ENCODE peak calls at places on chromosomes 11 and 22, in five cellular contexts. A is prostate gland, C is body of pancreas, N is K562, B is sigmoid colon. G is an unnamed sample. For H3K9me3, the result is how much of the 10 kb centered on the place peaks cover.

GRCh38 chr11:108836541-108836940 is 171.7 kb downstream of the DDX10 start:
- DNase-seq in A (no peak), C (no peak), N (no peak), B (no peak), G (no peak)

GRCh38 chr11:30914143-30914762 is 328.1 kb upstream of the MPPED2 start:
- DNase-seq in A (peak), C (peak), N (peak), B (no peak), G (no peak)

GRCh38 chr11:31045335-31045734 is 324.2 kb downstream of the DCDC1 start:
- DNase-seq in A (no peak), C (no peak), N (no peak), B (no peak), G (no peak)

GRCh38 chr11:69239320-69240040 is 54.5 kb upstream of the MYEOV start:
- DNase-seq in A (no peak), C (no peak), N (no peak), B (peak), G (no peak)

GRCh38 chr11:35061516-35062440 is 77.2 kb upstream of the CD44 start:
- DNase-seq in A (peak), C (no peak), N (no peak), B (no peak), G (no peak)

GRCh38 chr22:40434101-40434500 is 63.7 kb downstream of the SGSM3 start:
- DNase-seq in A (no peak), C (no peak), N (no peak), B (no peak), G (no peak)

GRCh38 chr22:45240137-45240809 is 421 bp downstream of the KIAA0930 start:
- DNase-seq in A (no peak), C (no peak), N (peak), B (no peak), G (peak)

GRCh38 chr11:7353100-7353499 is 101.4 kb downstream of the SYT9 start:
- DNase-seq in A (no peak), C (peak), N (peak), B (no peak), G (no peak)

GRCh38 chr22:22666307-22667091 is 22.1 kb downstream of the GGTLC2 start:
- DNase-seq in A (no peak), C (peak), N (peak), B (no peak), G (peak)

GRCh38 chr11:62577046-62577708 is 3.5 kb upstream of the EEF1G start:
- DNase-seq in A (no peak), C (no peak), N (no peak), B (no peak), G (no peak)

GRCh38 chr11:11793073-11793472 is 48.7 kb upstream of the USP47 start:
- DNase-seq in A (no peak), C (no peak), N (no peak), B (no peak), G (no peak)

GRCh38 chr11:106271686-106272085 is 194.2 kb downstream of the AASDHPPT start:
- DNase-seq in A (no peak), C (no peak), N (no peak), B (no peak), G (no peak)

GRCh38 chr11:34512810-34513673 is 552 bp downstream of the ELF5 start:
- DNase-seq in A (peak), C (peak), N (peak), B (no peak), G (peak)

GRCh38 chr11:44079376-44079775 is 13.3 kb downstream of the ACCS start:
- DNase-seq in A (no peak), C (no peak), N (no peak), B (no peak), G (no peak)

GRCh38 chr22:39457047-39457545 is 284 bp downstream of the MGAT3 start:
- DNase-seq in A (no peak), C (no peak), N (peak), B (no peak), G (no peak)

GRCh38 chr11:74278721-74279148 is 32.7 kb downstream of the P4HA3 start:
- DNase-seq in A (no peak), C (peak), N (no peak), B (peak), G (no peak)

GRCh38 chr22:29871684-29872083 is 11.3 kb upstream of the MTMR3 start:
- DNase-seq in A (peak), C (peak), N (no peak), B (no peak), G (no peak)

GRCh38 chr11:44658451-44658850 is 68.3 kb upstream of the TSPAN18 start:
- DNase-seq in A (no peak), C (no peak), N (peak), B (no peak), G (no peak)

GRCh38 chr11:69587454-69588081 is 53.4 kb upstream of the CCND1 start:
- DNase-seq in A (no peak), C (no peak), N (no peak), B (no peak), G (no peak)

GRCh38 chr11:106329273-106330018 is 252.0 kb downstream of the AASDHPPT start:
- DNase-seq in A (no peak), C (no peak), N (no peak), B (no peak), G (no peak)

GRCh38 chr11:73995247-73995646 is 12.6 kb upstream of the UCP2 start:
- DNase-seq in A (no peak), C (no peak), N (no peak), B (no peak), G (no peak)

GRCh38 chr11:61745796-61746653 is 6.4 kb upstream of the MYRF start:
- DNase-seq in A (no peak), C (no peak), N (no peak), B (no peak), G (peak)

GRCh38 chr11:34234086-34234740 is 123.6 kb downstream of the ABTB2 start:
- DNase-seq in A (peak), C (peak), N (peak), B (no peak), G (no peak)

GRCh38 chr11:105132716-105133511 is 6.7 kb downstream of the CARD18 start:
- DNase-seq in A (no peak), C (no peak), N (no peak), B (no peak), G (no peak)

GRCh38 chr22:28627791-28628190 is 51.8 kb downstream of the TTC28 start:
- DNase-seq in A (no peak), C (no peak), N (no peak), B (no peak), G (no peak)

GRCh38 chr22:49951001-49951677 is 9.4 kb upstream of the PIM3 start:
- DNase-seq in A (peak), C (peak), N (no peak), B (no peak), G (peak)

GRCh38 chr11:61888043-61888442 is 3.3 kb downstream of the FADS3 start:
- DNase-seq in A (no peak), C (peak), N (no peak), B (peak), G (no peak)

GRCh38 chr11:121415861-121416260 is 36.3 kb upstream of the SORL1 start:
- DNase-seq in A (no peak), C (no peak), N (no peak), B (no peak), G (no peak)

GRCh38 chr11:60158666-60159065 is 24.2 kb downstream of the MS4A6A start:
- DNase-seq in A (no peak), C (no peak), N (no peak), B (no peak), G (no peak)

GRCh38 chr11:75566763-75567279 is 4.8 kb downstream of the SERPINH1 start:
- DNase-seq in A (no peak), C (no peak), N (no peak), B (no peak), G (no peak)

GRCh38 chr11:116866774-116867455 is 29.5 kb upstream of the APOA1 start:
- DNase-seq in A (no peak), C (no peak), N (no peak), B (no peak), G (no peak)

GRCh38 chr11:78916759-78917158 is 342.1 kb upstream of the NARS2 start:
- DNase-seq in A (no peak), C (no peak), N (no peak), B (no peak), G (no peak)

GRCh38 chr22:46744581-46744980 is 6.5 kb upstream of the CERK start:
- DNase-seq in A (no peak), C (no peak), N (no peak), B (no peak), G (no peak)
- TF ChIP-seq CTCF in A (no peak), C (no peak), N (no peak), B (no peak), G (no peak)

GRCh38 chr22:20999350-21000214 is 2.3 kb downstream of the THAP7 start:
- DNase-seq in A (no peak), C (no peak), N (no peak), B (no peak), G (no peak)
- TF ChIP-seq POLR2A in A (no peak), C (no peak), N (no peak), B (no peak), G (no peak)

GRCh38 chr11:2644844-2645778 is 54.7 kb downstream of the KCNQ1OT1 start:
- DNase-seq in A (no peak), C (no peak), N (no peak), B (no peak), G (no peak)

GRCh38 chr11:2645779-2646118 is 54.0 kb downstream of the KCNQ1OT1 start:
- DNase-seq in A (no peak), C (no peak), N (no peak), B (no peak), G (no peak)

GRCh38 chr11:2647167-2647566 is 52.6 kb downstream of the KCNQ1OT1 start:
- DNase-seq in A (no peak), C (no peak), N (no peak), B (no peak), G (no peak)

GRCh38 chr11:2643746-2644145 is 56.0 kb downstream of the KCNQ1OT1 start:
- DNase-seq in A (no peak), C (no peak), N (no peak), B (no peak), G (no peak)

GRCh38 chr11:2641623-2642022 is 58.2 kb downstream of the KCNQ1OT1 start:
- DNase-seq in A (no peak), C (no peak), N (no peak), B (no peak), G (no peak)
- H3K9me3 ChIP-seq in A (under half), C (under half), N (under half), B (under half), G (half or more)

DNA sequence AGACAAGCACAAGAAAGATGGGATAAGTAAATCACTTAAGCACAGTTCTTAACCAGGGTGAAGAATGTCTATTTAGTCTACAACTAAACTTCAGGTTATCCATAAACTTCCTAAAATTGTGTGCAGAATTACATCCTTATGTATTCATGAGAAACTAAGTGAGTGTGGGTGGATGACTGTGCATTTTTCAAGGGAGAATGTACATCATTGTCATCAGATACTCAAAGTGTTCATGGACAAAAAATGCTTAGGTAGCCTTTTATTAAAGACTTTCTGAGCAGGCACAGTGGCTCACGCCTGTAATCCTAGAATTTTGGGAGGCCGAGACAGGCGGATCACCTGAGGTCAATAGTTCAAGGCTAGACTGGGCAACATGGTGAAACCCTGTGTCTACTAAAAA is 2023.8 kb downstream of the LRRC4C start:
- DNase-seq in A (no peak), C (no peak), N (no peak), B (no peak), G (no peak)
- TF ChIP-seq CTCF in A (no peak), C (no peak), N (no peak), B (no peak), G (no peak)

DNA sequence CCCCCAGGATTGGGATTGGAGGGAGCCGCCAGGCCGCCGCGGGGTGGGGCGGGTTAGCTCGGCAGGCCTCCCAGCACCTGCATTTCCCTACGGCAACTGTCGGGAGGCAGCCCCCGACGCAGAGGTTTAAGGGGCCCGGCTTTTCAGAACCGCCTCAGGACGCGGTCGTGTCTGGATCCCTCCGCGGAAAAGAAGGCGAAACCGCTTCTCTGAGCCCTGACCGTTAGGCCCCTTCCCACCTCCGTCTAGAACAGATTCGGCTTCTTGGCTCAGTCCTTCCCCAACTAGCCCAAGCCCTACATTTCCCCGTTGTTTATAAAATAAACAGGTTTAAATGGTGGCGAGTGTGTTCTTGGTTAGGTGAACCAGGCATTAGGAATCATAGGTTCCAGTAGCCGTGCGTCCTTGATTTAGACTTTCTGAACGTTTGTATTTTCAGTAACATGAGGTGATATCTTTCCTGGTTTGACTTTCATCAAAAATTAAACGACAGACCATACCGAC is 1.0 kb upstream of the HSPA8 start:
- DNase-seq in A (no peak), C (no peak), N (no peak), B (no peak), G (no peak)
- TF ChIP-seq POLR2A in A (no peak), C (no peak), N (peak), B (no peak), G (no peak)

GRCh38 chr22:47625013-47625385 is 862.5 kb downstream of the TBC1D22A start:
- DNase-seq in A (no peak), C (no peak), N (no peak), B (peak), G (no peak)

GRCh38 chr22:47627561-47628253 is 865.3 kb downstream of the TBC1D22A start:
- DNase-seq in A (no peak), C (no peak), N (no peak), B (no peak), G (no peak)

GRCh38 chr22:47628477-47629272 is 866.2 kb downstream of the TBC1D22A start:
- DNase-seq in A (no peak), C (no peak), N (no peak), B (no peak), G (no peak)

GRCh38 chr22:47625531-47626427 is 863.3 kb downstream of the TBC1D22A start:
- DNase-seq in A (no peak), C (no peak), N (no peak), B (peak), G (peak)

DNA sequence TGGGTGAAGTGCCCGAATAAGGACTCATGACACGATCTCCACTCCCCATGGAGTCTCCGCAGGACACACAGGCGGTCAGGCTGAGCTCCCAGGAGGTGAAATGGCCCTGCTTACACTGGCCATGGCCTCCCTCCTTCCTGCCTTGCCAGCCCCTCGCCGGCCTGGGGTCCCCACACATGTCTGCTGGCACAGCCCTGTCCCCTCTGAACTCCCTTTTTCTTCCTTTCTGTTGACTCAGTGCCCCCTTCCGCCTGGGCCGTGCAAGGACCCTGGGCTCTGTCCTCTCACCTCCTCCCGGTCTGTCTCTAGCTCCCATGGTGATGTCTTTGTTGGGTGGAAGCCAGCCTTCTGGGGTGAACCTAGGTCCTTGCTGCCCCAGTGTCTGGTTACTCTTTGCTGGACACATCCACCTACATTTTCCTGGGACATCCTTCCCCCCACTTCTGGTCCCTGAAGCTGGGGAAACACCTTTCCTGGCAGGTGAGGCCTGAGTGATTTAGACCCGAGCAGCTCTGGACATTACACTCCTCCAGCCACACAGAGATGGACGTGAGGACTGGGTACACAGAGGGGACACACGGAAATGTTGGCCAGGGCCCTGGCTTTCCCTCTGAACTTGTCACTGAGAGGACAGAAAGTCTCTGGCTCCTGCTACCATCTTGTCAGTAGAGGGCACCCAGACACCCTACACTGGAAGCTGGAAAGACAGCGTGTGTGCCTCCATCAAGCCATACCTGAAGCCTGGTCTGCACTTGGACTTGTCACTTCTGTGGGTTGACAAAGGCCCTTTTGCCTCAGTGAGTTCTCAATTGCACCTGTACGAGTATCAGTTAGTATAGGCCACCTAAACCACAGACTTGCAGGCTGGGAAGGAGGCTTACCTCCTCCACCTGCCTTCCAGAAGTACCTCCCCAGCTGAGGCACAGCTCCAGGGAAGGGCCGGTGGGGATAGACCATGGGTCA is 864.3 kb downstream of the TBC1D22A start:
- DNase-seq in A (no peak), C (no peak), N (peak), B (peak), G (no peak)
- H3K9me3 ChIP-seq in A (under half), C (under half), N (under half), B (under half), G (under half)

G was measured in upper lobe of left lung.